ENCODE peak calls at places on chromosomes 11 and 22, in four cellular contexts. H, Z, U and N are unnamed samples.

GRCh38 chr11:122769126-122769780 is 69.0 kb upstream of the CRTAM start:
- DNase-seq in H (no peak), Z (no peak), U (no peak), N (no peak)

GRCh38 chr11:132911186-132911585 is 621.1 kb downstream of the OPCML start:
- DNase-seq in H (no peak), Z (no peak), U (no peak), N (no peak)

GRCh38 chr22:38881464-38881871 is 9.5 kb upstream of the CBX6 start:
- DNase-seq in H (no peak), Z (peak), U (no peak), N (no peak)

GRCh38 chr22:44336962-44337657 is 24.4 kb upstream of the SHISAL1 start:
- DNase-seq in H (no peak), Z (no peak), U (no peak), N (no peak)

GRCh38 chr11:119335655-119336543 is 1.6 kb downstream of the RNF26 start:
- DNase-seq in H (no peak), Z (no peak), U (no peak), N (no peak)

GRCh38 chr22:45589556-45589955 is 82.1 kb upstream of the ATXN10 start:
- DNase-seq in H (no peak), Z (no peak), U (no peak), N (no peak)

GRCh38 chr11:115471367-115471766 is 32.8 kb downstream of the CADM1 start:
- DNase-seq in H (no peak), Z (no peak), U (no peak), N (peak)

GRCh38 chr11:123063396-123064267 is 1.7 kb upstream of the HSPA8 start:
- DNase-seq in H (no peak), Z (no peak), U (no peak), N (peak)

GRCh38 chr11:35907648-35908431 is 36.0 kb upstream of the LDLRAD3 start:
- DNase-seq in H (peak), Z (no peak), U (no peak), N (no peak)

GRCh38 chr11:35424157-35424945 is 5.0 kb upstream of the SLC1A2 start:
- DNase-seq in H (no peak), Z (no peak), U (no peak), N (no peak)

GRCh38 chr22:19515654-19516377 is 8.4 kb downstream of the CLDN5 start:
- DNase-seq in H (no peak), Z (peak), U (no peak), N (no peak)

GRCh38 chr22:35328472-35328885 is 28.8 kb downstream of the TOM1 start:
- DNase-seq in H (no peak), Z (no peak), U (no peak), N (peak)

GRCh38 chr11:45675646-45676045 is 10.2 kb upstream of the CHST1 start:
- DNase-seq in H (no peak), Z (no peak), U (no peak), N (no peak)

GRCh38 chr11:61473370-61474025 is 35.1 kb upstream of the LRRC10B start:
- DNase-seq in H (no peak), Z (no peak), U (no peak), N (no peak)

GRCh38 chr11:105632316-105632715 is 22.4 kb downstream of the GRIA4 start:
- DNase-seq in H (no peak), Z (no peak), U (no peak), N (no peak)

GRCh38 chr11:68351450-68352275 is 39.3 kb downstream of the LRP5 start:
- DNase-seq in H (no peak), Z (no peak), U (no peak), N (no peak)

GRCh38 chr11:2534957-2535672 is 90.3 kb downstream of the KCNQ1 start:
- DNase-seq in H (no peak), Z (no peak), U (no peak), N (no peak)

GRCh38 chr11:86954288-86955110 is 696 bp downstream of the FZD4 start:
- DNase-seq in H (no peak), Z (peak), U (peak), N (no peak)

GRCh38 chr11:118914178-118914918 is 11.4 kb downstream of the BCL9L start:
- DNase-seq in H (no peak), Z (no peak), U (no peak), N (peak)

GRCh38 chr11:22539851-22540376 is 85.7 kb downstream of the FANCF start:
- DNase-seq in H (no peak), Z (no peak), U (peak), N (peak)

GRCh38 chr22:26553056-26553752 is 36.7 kb downstream of the TPST2 start:
- DNase-seq in H (no peak), Z (no peak), U (peak), N (no peak)

GRCh38 chr11:19313140-19313539 is 72.4 kb upstream of the E2F8 start:
- DNase-seq in H (no peak), Z (no peak), U (peak), N (no peak)

GRCh38 chr11:116193321-116194114 is 579.3 kb downstream of the BUD13 start:
- DNase-seq in H (no peak), Z (no peak), U (peak), N (peak)

GRCh38 chr11:34052608-34053160 is 1.2 kb downstream of the CAPRIN1 start:
- DNase-seq in H (no peak), Z (peak), U (peak), N (no peak)

GRCh38 chr11:107545101-107545514 is 20.4 kb downstream of the ALKBH8 start:
- DNase-seq in H (peak), Z (no peak), U (no peak), N (no peak)

GRCh38 chr11:77557553-77557952 is 32.2 kb upstream of the AQP11 start:
- DNase-seq in H (no peak), Z (no peak), U (peak), N (peak)

GRCh38 chr22:28801845-28802594 is 1.7 kb upstream of the XBP1 start:
- DNase-seq in H (no peak), Z (peak), U (no peak), N (peak)

GRCh38 chr11:2738551-2739431 is 39.0 kb upstream of the KCNQ1OT1 start:
- DNase-seq in H (no peak), Z (peak), U (no peak), N (no peak)

GRCh38 chr11:24391165-24391564 is 105.7 kb upstream of the LUZP2 start:
- DNase-seq in H (no peak), Z (no peak), U (no peak), N (no peak)

GRCh38 chr11:24383137-24383536 is 113.7 kb upstream of the LUZP2 start:
- DNase-seq in H (no peak), Z (no peak), U (no peak), N (no peak)

GRCh38 chr11:24389575-24389974 is 107.3 kb upstream of the LUZP2 start:
- DNase-seq in H (no peak), Z (no peak), U (peak), N (no peak)

DNA sequence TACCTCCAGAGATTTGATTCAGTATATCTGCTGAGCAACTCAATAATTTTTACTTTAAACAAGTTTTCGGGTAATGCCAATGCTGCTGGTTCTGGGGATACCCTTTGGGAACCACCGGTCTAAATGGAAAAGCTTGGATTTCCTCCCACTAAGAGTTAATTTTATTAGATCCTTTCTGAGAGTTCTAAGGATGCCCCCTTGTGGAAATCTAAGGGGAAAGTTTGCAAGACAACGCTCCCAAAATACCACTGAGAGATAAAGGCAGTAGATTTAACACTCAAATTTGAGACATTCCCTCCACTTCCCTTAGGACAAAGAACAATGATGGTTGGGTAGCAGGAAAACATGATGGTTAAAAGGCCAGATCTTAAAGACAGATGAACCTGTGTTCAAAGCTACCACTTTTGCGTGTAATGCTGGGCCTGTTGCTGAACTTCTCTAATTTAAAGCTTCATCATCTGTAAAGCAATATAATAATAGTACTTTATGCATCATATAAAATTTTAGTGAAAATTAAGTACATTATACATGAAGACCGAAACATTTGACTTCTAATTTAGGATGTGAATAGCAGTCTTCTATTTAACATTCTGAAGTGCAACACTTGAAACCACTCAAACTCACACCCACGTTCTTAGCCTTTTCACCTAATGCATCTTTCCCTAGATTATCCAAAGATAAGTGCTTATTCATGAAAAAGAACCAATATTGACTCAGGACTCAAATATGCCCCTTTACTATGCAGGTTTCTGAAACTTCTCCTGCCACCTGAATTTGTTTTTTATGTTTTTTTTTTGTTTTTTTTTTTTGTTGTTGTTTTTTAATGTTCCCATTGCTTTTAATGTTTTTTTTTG is 110.1 kb upstream of the LUZP2 start:
- DNase-seq in H (no peak), Z (no peak), U (peak), N (peak)
- TF ChIP-seq ELF1 in H (no peak), Z (no peak), U (no peak), N (no peak)

GRCh38 chr11:67022341-67022933 is 497 bp upstream of the SYT12 start:
- DNase-seq in H (peak), Z (no peak), U (peak), N (no peak)
- TF ChIP-seq ELF1 in H (no peak), Z (no peak), U (no peak), N (no peak)

GRCh38 chr11:13668957-13669521 is 571 bp downstream of the FAR1 start:
- DNase-seq in H (no peak), Z (peak), U (no peak), N (no peak)
- TF ChIP-seq ELF1 in H (no peak), Z (no peak), U (no peak), N (no peak)

DNA sequence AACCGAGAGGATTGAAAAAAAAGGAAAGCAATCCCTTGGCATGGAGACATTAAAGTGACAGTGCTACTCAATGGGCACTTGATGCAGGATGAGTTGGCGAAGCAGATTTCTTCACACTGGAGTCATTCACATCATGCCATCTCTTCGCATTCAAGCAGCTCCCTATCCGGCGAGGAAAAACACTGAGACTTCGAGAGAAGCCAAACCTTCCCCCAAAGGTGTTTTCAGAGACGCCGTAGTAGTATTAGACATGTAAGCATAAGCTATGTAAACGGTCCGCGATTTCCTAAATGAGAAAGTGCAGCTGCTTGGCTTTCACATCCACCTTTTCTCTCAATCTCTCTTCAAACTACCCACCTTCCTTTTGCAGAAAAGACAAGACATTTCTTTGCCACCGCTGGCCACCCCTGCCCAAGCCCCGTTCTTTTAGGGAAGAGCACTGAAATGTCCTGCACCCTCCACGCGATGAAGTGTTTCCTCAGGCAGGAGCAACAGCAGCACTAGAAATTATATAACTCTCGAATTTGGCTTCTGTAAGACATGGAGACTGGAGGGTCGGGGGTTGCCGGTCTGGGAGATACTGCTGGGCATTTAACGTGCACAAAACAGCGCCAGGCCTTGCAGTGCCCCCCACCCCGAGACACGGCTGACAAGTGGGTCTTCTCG is at the start of gene DLG2:
- DNase-seq in H (no peak), Z (no peak), U (peak), N (no peak)
- TF ChIP-seq ELF1 in H (no peak), Z (no peak), U (no peak), N (no peak)

GRCh38 chr11:69773626-69774353 is 1.4 kb downstream of the FGF4 start:
- DNase-seq in H (no peak), Z (no peak), U (no peak), N (no peak)
- TF ChIP-seq ELF1 in H (no peak), Z (no peak), U (no peak), N (no peak)

GRCh38 chr11:96054870-96055705 is 131.2 kb upstream of the MTMR2 start:
- DNase-seq in H (peak), Z (peak), U (peak), N (peak)

GRCh38 chr11:96049426-96049825 is 125.5 kb upstream of the MTMR2 start:
- DNase-seq in H (no peak), Z (no peak), U (no peak), N (no peak)

GRCh38 chr11:96052921-96053631 is 129.2 kb upstream of the MTMR2 start:
- DNase-seq in H (no peak), Z (no peak), U (no peak), N (no peak)

GRCh38 chr11:96051820-96052219 is 127.9 kb upstream of the MTMR2 start:
- DNase-seq in H (no peak), Z (no peak), U (no peak), N (no peak)

GRCh38 chr11:96050435-96051182 is 126.7 kb upstream of the MTMR2 start:
- DNase-seq in H (no peak), Z (no peak), U (no peak), N (peak)
- TF ChIP-seq ELF1 in H (no peak), Z (no peak), U (no peak), N (no peak)

GRCh38 chr11:75558939-75559843 is 2.9 kb upstream of the SERPINH1 start:
- DNase-seq in H (no peak), Z (peak), U (no peak), N (no peak)
- TF ChIP-seq ELF1 in H (no peak), Z (peak), U (no peak), N (no peak)

GRCh38 chr22:24423519-24424000 is 3.8 kb upstream of the ADORA2A start:
- DNase-seq in H (no peak), Z (peak), U (peak), N (no peak)
- TF ChIP-seq ELF1 in H (no peak), Z (no peak), U (no peak), N (no peak)

DNA sequence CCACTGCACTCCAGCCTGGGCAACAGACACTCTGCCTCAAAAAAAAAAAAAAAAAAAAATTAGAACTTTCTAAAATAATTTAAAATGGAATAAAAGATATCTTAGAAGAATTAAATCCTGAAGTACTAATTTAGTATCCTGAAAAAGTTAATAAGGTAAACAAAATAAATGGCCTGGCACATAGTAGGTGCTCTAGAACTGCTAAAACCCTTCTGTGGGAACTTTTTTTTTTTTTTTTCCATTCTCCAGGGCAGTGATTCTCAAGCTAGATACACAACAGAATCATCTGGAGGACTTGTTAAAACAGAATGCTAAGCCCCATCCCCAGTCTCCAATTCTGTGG is 65.3 kb downstream of the MAML2 start:
- DNase-seq in H (no peak), Z (no peak), U (no peak), N (no peak)
- TF ChIP-seq ELF1 in H (no peak), Z (no peak), U (no peak), N (no peak)

GRCh38 chr11:64582885-64583284 is 8.1 kb upstream of the SLC22A12 start:
- DNase-seq in H (no peak), Z (no peak), U (no peak), N (no peak)

GRCh38 chr11:64580387-64580786 is 10.6 kb upstream of the SLC22A12 start:
- DNase-seq in H (no peak), Z (no peak), U (no peak), N (no peak)

GRCh38 chr11:64581057-64581523 is 9.9 kb upstream of the SLC22A12 start:
- DNase-seq in H (no peak), Z (no peak), U (no peak), N (peak)

GRCh38 chr11:64585150-64585549 is 5.9 kb upstream of the SLC22A12 start:
- DNase-seq in H (no peak), Z (no peak), U (no peak), N (no peak)

GRCh38 chr11:64583296-64584262 is 7.4 kb upstream of the SLC22A12 start:
- DNase-seq in H (no peak), Z (peak), U (no peak), N (no peak)
- TF ChIP-seq ELF1 in H (no peak), Z (no peak), U (no peak), N (no peak)